ENCODE peak calls at places on chromosomes 3 and 15, in five cellular contexts. S, O, Z, G and X are unnamed samples.

GRCh38 chr15:42804739-42805138 is 67.8 kb upstream of the CDAN1 start:
- DNase-seq in S (no peak), O (no peak), G (no peak), Z (no peak), X (no peak)

GRCh38 chr15:20294651-20295237 is 246.9 kb downstream of the GOLGA6L6 start:
- DNase-seq in Z (no peak), G (no peak), S (no peak), O (no peak), X (no peak)

GRCh38 chr3:101466465-101467309 is 46.3 kb downstream of the SENP7 start:
- DNase-seq in S (no peak), O (no peak), Z (no peak), G (no peak), X (no peak)

GRCh38 chr15:81146006-81146405 is 11.9 kb downstream of the CFAP161 start:
- DNase-seq in G (no peak), S (no peak), Z (no peak), O (no peak), X (no peak)

GRCh38 chr15:84671211-84671610 is 13.2 kb upstream of the NMB start:
- DNase-seq in Z (no peak), G (no peak), O (no peak), S (no peak), X (no peak)

GRCh38 chr3:172648736-172649135 is 62.1 kb downstream of the NCEH1 start:
- DNase-seq in O (no peak), G (no peak), S (no peak), Z (no peak), X (no peak)

GRCh38 chr3:39412668-39413260 is 6.2 kb downstream of the RPSA start:
- DNase-seq in G (no peak), S (no peak), Z (no peak), O (no peak), X (no peak)

GRCh38 chr15:70783610-70784021 is 20.3 kb upstream of the UACA start:
- DNase-seq in O (no peak), Z (no peak), G (no peak), S (no peak), X (peak)